ENCODE peak calls at places on chromosomes 7 and 10, in ten cellular contexts. V is heart left ventricle, X is fibroblast of lung, Z is thoracic aorta, P is transverse colon, H is lower lobe of right lung, N is IMR-90, A is left lung, G is sigmoid colon, J is A673. E is an unnamed sample. For H3K9me3, the result is how much of the 10 kb centered on the place peaks cover.

GRCh38 chr10:71378341-71379117 is 18.2 kb upstream of the CDH23 start:
- DNase-seq in V (no peak), X (no peak), Z (no peak), P (no peak), H (no peak), N (no peak), A (no peak), G (no peak), J (no peak), E (no peak)

GRCh38 chr10:100653957-100654834 is 91.2 kb upstream of the PAX2 start:
- DNase-seq in V (no peak), X (peak), Z (no peak), P (no peak), H (no peak), N (no peak), A (no peak), G (no peak), J (peak), E (no peak)

GRCh38 chr10:76763360-76763759 is 874.2 kb downstream of the KCNMA1 start:
- DNase-seq in V (no peak), X (no peak), Z (no peak), P (no peak), H (no peak), N (no peak), A (no peak), G (no peak), J (no peak), E (no peak)

GRCh38 chr10:89069589-89069988 is 79.0 kb downstream of the FAS start:
- DNase-seq in V (no peak), X (no peak), Z (no peak), P (no peak), H (no peak), N (no peak), A (no peak), G (no peak), J (no peak), E (no peak)

GRCh38 chr7:150369740-150370501 is 1.3 kb downstream of the REPIN1 start:
- DNase-seq in V (no peak), X (no peak), Z (no peak), P (no peak), H (no peak), N (no peak), A (no peak), G (peak), J (no peak), E (no peak)

GRCh38 chr7:73586911-73587310 is 8.5 kb upstream of the TBL2 start:
- DNase-seq in V (no peak), X (no peak), Z (no peak), P (no peak), H (peak), N (no peak), A (no peak), G (no peak), J (no peak), E (no peak)

GRCh38 chr10:3023892-3024291 is 43.5 kb upstream of the PFKP start:
- DNase-seq in V (no peak), X (no peak), Z (no peak), P (no peak), H (no peak), N (no peak), A (no peak), G (no peak), J (no peak), E (no peak)

GRCh38 chr7:100806276-100806675 is 21.0 kb downstream of the EPHB4 start:
- DNase-seq in V (no peak), X (no peak), Z (no peak), P (no peak), H (no peak), N (no peak), A (no peak), G (no peak), J (no peak), E (no peak)

GRCh38 chr10:128377364-128377987 is 251.3 kb upstream of the MKI67 start:
- DNase-seq in V (no peak), X (no peak), Z (no peak), P (no peak), H (no peak), N (no peak), A (no peak), G (no peak), J (no peak), E (no peak)

GRCh38 chr7:114799522-114800133 is 122.3 kb upstream of the MDFIC start:
- DNase-seq in V (no peak), X (no peak), Z (no peak), P (no peak), H (no peak), N (no peak), A (no peak), G (no peak), J (no peak), E (no peak)

GRCh38 chr7:25858562-25859411 is 293.2 kb upstream of the NFE2L3 start:
- DNase-seq in V (no peak), X (no peak), Z (no peak), P (peak), H (no peak), N (no peak), A (peak), G (no peak), J (no peak), E (peak)
- H3K9me3 ChIP-seq in V (under half), X (under half), Z (under half), P (under half), H (under half), N (under half), A (under half), G (under half), J (under half), E (under half)

GRCh38 chr7:158449266-158449665 is 138.4 kb downstream of the PTPRN2 start:
- DNase-seq in V (no peak), X (no peak), Z (no peak), P (no peak), H (no peak), N (no peak), A (no peak), G (no peak), J (no peak), E (no peak)

GRCh38 chr7:158448701-158449100 is 138.9 kb downstream of the PTPRN2 start:
- DNase-seq in V (no peak), X (no peak), Z (no peak), P (no peak), H (no peak), N (no peak), A (no peak), G (no peak), J (no peak), E (no peak)

GRCh38 chr7:158452331-158452730 is 135.3 kb downstream of the PTPRN2 start:
- DNase-seq in V (no peak), X (no peak), Z (no peak), P (no peak), H (no peak), N (no peak), A (no peak), G (no peak), J (no peak), E (no peak)

GRCh38 chr7:158449942-158450341 is 137.7 kb downstream of the PTPRN2 start:
- DNase-seq in V (no peak), X (no peak), Z (no peak), P (no peak), H (no peak), N (no peak), A (no peak), G (no peak), J (no peak), E (no peak)

GRCh38 chr7:158450476-158451124 is 137.0 kb downstream of the PTPRN2 start:
- DNase-seq in V (no peak), X (no peak), Z (no peak), P (no peak), H (no peak), N (no peak), A (no peak), G (no peak), J (no peak), E (no peak)
- TF ChIP-seq CTCF in V (no peak), X (no peak), Z (no peak), P (no peak), H (no peak), N (no peak), A (no peak), G (no peak), J (no peak), E (no peak)

GRCh38 chr7:22550514-22551010 is 50.6 kb upstream of the STEAP1B start:
- DNase-seq in V (no peak), X (no peak), Z (no peak), P (no peak), H (no peak), N (no peak), A (no peak), G (no peak), J (no peak), E (no peak)

GRCh38 chr7:22549667-22550513 is 49.9 kb upstream of the STEAP1B start:
- DNase-seq in V (no peak), X (peak), Z (no peak), P (no peak), H (no peak), N (peak), A (peak), G (peak), J (peak), E (no peak)

GRCh38 chr7:22548313-22548712 is 48.3 kb upstream of the STEAP1B start:
- DNase-seq in V (no peak), X (no peak), Z (no peak), P (no peak), H (no peak), N (no peak), A (no peak), G (no peak), J (no peak), E (no peak)

GRCh38 chr7:22546769-22547168 is 46.8 kb upstream of the STEAP1B start:
- DNase-seq in V (no peak), X (no peak), Z (no peak), P (no peak), H (no peak), N (no peak), A (no peak), G (no peak), J (no peak), E (no peak)

DNA sequence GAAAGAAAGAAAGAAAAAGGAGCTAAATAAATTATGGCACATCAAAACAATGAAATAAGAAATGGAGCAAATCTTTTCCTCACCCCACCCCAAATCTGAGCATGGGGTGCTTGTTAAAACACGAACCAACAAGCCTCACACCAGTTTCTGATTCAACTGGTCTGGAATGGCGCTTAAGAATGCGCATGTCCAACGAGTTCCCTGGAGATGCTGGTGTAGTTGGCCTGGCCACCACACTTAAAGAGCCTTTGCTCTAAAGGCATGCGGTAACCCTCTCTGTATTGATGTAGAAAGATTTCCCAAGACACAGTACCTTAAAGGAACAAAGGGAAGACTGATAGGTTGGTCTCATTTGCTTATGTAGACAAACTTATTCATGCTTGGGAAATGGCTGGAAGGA is 49.1 kb upstream of the STEAP1B start:
- DNase-seq in V (no peak), X (no peak), Z (no peak), P (no peak), H (no peak), N (no peak), A (no peak), G (peak), J (no peak), E (no peak)
- H3K4me3 ChIP-seq in V (no peak), X (no peak), Z (no peak), P (no peak), H (no peak), N (no peak), A (no peak), G (no peak), J (no peak), E (no peak)

GRCh38 chr7:79980376-79980775 is 154.3 kb upstream of the GNAI1 start:
- DNase-seq in V (no peak), X (no peak), Z (no peak), P (no peak), H (no peak), N (no peak), A (no peak), G (no peak), J (no peak), E (no peak)
- H3K9me3 ChIP-seq in V (under half), X (under half), Z (under half), P (under half), H (under half), N (under half), A (under half), G (under half), J (under half), E (under half)

E was measured in mucosa of descending colon.